ENCODE peak calls at places on chromosomes 11 and 22, in four cellular contexts. P is AML-193, Z is PC-3, X is sciatic nerve. A is an unnamed sample.

GRCh38 chr22:37762389-37762836 is 45.3 kb upstream of the GCAT start:
- DNase-seq in P (no peak), Z (no peak), X (no peak), A (no peak)

GRCh38 chr11:100719809-100720221 is 32.7 kb downstream of the ARHGAP42 start:
- DNase-seq in P (no peak), Z (peak), X (no peak), A (no peak)

GRCh38 chr11:11763796-11764427 is 77.9 kb upstream of the USP47 start:
- DNase-seq in P (no peak), Z (no peak), X (no peak), A (no peak)

GRCh38 chr11:122189259-122189658 is 73.2 kb upstream of the BLID start:
- DNase-seq in P (no peak), Z (peak), X (no peak), A (no peak)

GRCh38 chr11:69799582-69799981 is 19.6 kb downstream of the FGF3 start:
- DNase-seq in P (no peak), Z (peak), X (no peak), A (no peak)

GRCh38 chr11:110531056-110531756 is 101.5 kb downstream of the FDX1 start:
- DNase-seq in P (no peak), Z (no peak), X (no peak), A (no peak)

GRCh38 chr11:65128182-65129145 is 5.9 kb downstream of the SYVN1 start:
- DNase-seq in P (no peak), Z (no peak), X (no peak), A (no peak)

GRCh38 chr11:62933775-62934495 is 12.8 kb upstream of the CHRM1 start:
- DNase-seq in P (no peak), Z (no peak), X (no peak), A (no peak)

GRCh38 chr11:67437082-67437821 is at the start of gene PTPRCAP:
- DNase-seq in P (no peak), Z (no peak), X (no peak), A (peak)

GRCh38 chr22:37610480-37611148 is 2.0 kb downstream of the GGA1 start:
- DNase-seq in P (no peak), Z (no peak), X (no peak), A (peak)

GRCh38 chr11:85791326-85791990 is 19.5 kb downstream of the SYTL2 start:
- DNase-seq in P (no peak), Z (no peak), X (no peak), A (no peak)

GRCh38 chr22:48394787-48395620 is 1432.7 kb downstream of the BRD1 start:
- DNase-seq in P (no peak), Z (no peak), X (no peak), A (no peak)

GRCh38 chr11:1847941-1848639 is 4.8 kb upstream of the LSP1 start:
- DNase-seq in P (no peak), Z (no peak), X (no peak), A (no peak)

GRCh38 chr22:20429254-20430100 is 8.1 kb downstream of the SCARF2 start:
- DNase-seq in P (peak), Z (no peak), X (peak), A (peak)

GRCh38 chr11:47886096-47886495 is 37.9 kb upstream of the NUP160 start:
- DNase-seq in P (no peak), Z (no peak), X (no peak), A (peak)

GRCh38 chr22:28296452-28296851 is 377.4 kb upstream of the PITPNB start:
- DNase-seq in P (no peak), Z (no peak), X (no peak), A (no peak)

GRCh38 chr22:50613291-50613981 is 12.8 kb downstream of the MAPK8IP2 start:
- DNase-seq in P (no peak), Z (peak), X (no peak), A (no peak)

GRCh38 chr22:19789406-19789805 is 28.8 kb downstream of the TBX1 start:
- DNase-seq in P (no peak), Z (no peak), X (no peak), A (no peak)

GRCh38 chr22:19520007-19520406 is 4.2 kb downstream of the CLDN5 start:
- DNase-seq in P (no peak), Z (no peak), X (no peak), A (no peak)

GRCh38 chr22:29326481-29326880 is 11.0 kb upstream of the RASL10A start:
- DNase-seq in P (no peak), Z (no peak), X (no peak), A (no peak)

GRCh38 chr11:1150769-1151365 is 6.9 kb upstream of the MUC5AC start:
- DNase-seq in P (no peak), Z (peak), X (no peak), A (no peak)

GRCh38 chr11:11574373-11574772 is 47.4 kb downstream of the GALNT18 start:
- DNase-seq in P (no peak), Z (no peak), X (no peak), A (no peak)

GRCh38 chr11:7555067-7555699 is 41.4 kb downstream of the PPFIBP2 start:
- DNase-seq in P (no peak), Z (peak), X (no peak), A (no peak)

GRCh38 chr11:79087238-79087956 is 353.4 kb downstream of the TENM4 start:
- DNase-seq in P (no peak), Z (peak), X (no peak), A (no peak)

GRCh38 chr22:48588151-48588880 is 1239.4 kb downstream of the BRD1 start:
- DNase-seq in P (no peak), Z (no peak), X (no peak), A (no peak)

GRCh38 chr22:46139895-46140350 is 10.4 kb upstream of the PPARA start:
- DNase-seq in P (no peak), Z (no peak), X (no peak), A (no peak)

GRCh38 chr11:113203332-113203731 is 111.1 kb upstream of the TTC12 start:
- DNase-seq in P (peak), Z (no peak), X (no peak), A (no peak)

GRCh38 chr11:120064341-120064740 is 73.6 kb downstream of the TRIM29 start:
- DNase-seq in P (no peak), Z (no peak), X (no peak), A (no peak)

GRCh38 chr22:48593551-48593950 is 1234.1 kb downstream of the BRD1 start:
- DNase-seq in P (no peak), Z (no peak), X (no peak), A (no peak)

GRCh38 chr11:20060180-20060579 is 100.1 kb downstream of the DBX1 start:
- DNase-seq in P (no peak), Z (no peak), X (no peak), A (no peak)

GRCh38 chr11:117823941-117824420 is 563 bp downstream of the FXYD2 start:
- DNase-seq in P (no peak), Z (no peak), X (peak), A (peak)

GRCh38 chr11:128342511-128343133 is 244.7 kb downstream of the ETS1 start:
- DNase-seq in P (no peak), Z (peak), X (no peak), A (no peak)

GRCh38 chr11:60910281-60910687 is 3.7 kb upstream of the TMEM109 start:
- DNase-seq in P (no peak), Z (no peak), X (no peak), A (peak)

GRCh38 chr22:27349456-27349855 is 452.1 kb downstream of the MN1 start:
- DNase-seq in P (no peak), Z (no peak), X (no peak), A (no peak)